ENCODE peak calls at places on chromosomes 12 and 14, in six cellular contexts. V, R, P, F, J and U are unnamed samples.

GRCh38 chr14:38107216-38107631 is 100.5 kb upstream of the SSTR1 start:
- DNase-seq in J (no peak), R (no peak), P (no peak), V (no peak), F (no peak), U (no peak)

GRCh38 chr12:78672033-78672432 is 192.5 kb upstream of the SYT1 start:
- DNase-seq in F (no peak), P (no peak), V (no peak), J (no peak), R (no peak), U (no peak)

GRCh38 chr12:132429932-132430643 is 59.9 kb upstream of the FBRSL1 start:
- DNase-seq in V (peak), R (no peak), F (peak), P (peak), J (peak), U (peak)

GRCh38 chr14:22976620-22977433 is 5.5 kb downstream of the AJUBA start:
- DNase-seq in J (peak), V (no peak), R (peak), F (no peak), P (no peak), U (peak)

GRCh38 chr12:92696240-92696639 is 6.5 kb upstream of the PLEKHG7 start:
- DNase-seq in J (peak), V (no peak), P (no peak), F (no peak), R (peak), U (no peak)

GRCh38 chr12:31317471-31318397 is 8.2 kb downstream of the SINHCAF start:
- DNase-seq in J (no peak), P (no peak), F (no peak), R (no peak), V (no peak), U (no peak)

GRCh38 chr14:88129306-88130056 is 124.5 kb downstream of the GPR65 start:
- DNase-seq in R (peak), F (no peak), J (no peak), P (no peak), V (peak), U (no peak)

GRCh38 chr12:132398386-132398991 is 69.1 kb upstream of the GALNT9 start:
- DNase-seq in P (no peak), V (no peak), F (no peak), J (peak), R (no peak), U (no peak)

GRCh38 chr12:122018457-122018856 is 3.2 kb upstream of the BCL7A start:
- DNase-seq in F (no peak), P (no peak), V (no peak), J (no peak), R (no peak), U (no peak)

GRCh38 chr12:80041071-80041470 is 58.3 kb upstream of the OTOGL start:
- DNase-seq in F (no peak), V (no peak), R (no peak), J (no peak), P (no peak), U (no peak)

GRCh38 chr12:75585309-75585708 is 73.9 kb upstream of the KRR1 start:
- DNase-seq in F (no peak), R (peak), P (peak), J (no peak), V (no peak), U (no peak)

GRCh38 chr14:102731871-102732800 is 45.1 kb upstream of the TRAF3 start:
- DNase-seq in R (no peak), V (no peak), J (no peak), F (no peak), P (no peak), U (no peak)

GRCh38 chr14:36974985-36975384 is 197.4 kb downstream of the SLC25A21 start:
- DNase-seq in V (no peak), P (no peak), J (no peak), F (no peak), R (no peak), U (no peak)

GRCh38 chr12:32261638-32262037 is 137.7 kb upstream of the FGD4 start:
- DNase-seq in R (no peak), V (no peak), P (no peak), F (peak), J (no peak), U (no peak)

GRCh38 chr14:51860836-51861583 is 598 bp downstream of the GNG2 start:
- DNase-seq in F (no peak), P (no peak), J (no peak), V (no peak), R (peak), U (no peak)

GRCh38 chr12:77940011-77940423 is 109.3 kb downstream of the NAV3 start:
- DNase-seq in P (peak), F (peak), V (no peak), J (no peak), R (peak), U (peak)

GRCh38 chr14:95315156-95315555 is 4.6 kb downstream of the CLMN start:
- DNase-seq in V (no peak), R (no peak), P (no peak), J (no peak), F (no peak), U (no peak)

GRCh38 chr12:80045594-80045993 is 53.7 kb upstream of the OTOGL start:
- DNase-seq in P (no peak), R (peak), J (no peak), F (no peak), V (no peak), U (no peak)

GRCh38 chr12:121830134-121830533 is 26.3 kb downstream of the SETD1B start:
- DNase-seq in R (no peak), J (no peak), F (peak), P (no peak), V (no peak), U (no peak)

GRCh38 chr12:49055978-49056754 is 4.4 kb downstream of the KMT2D start:
- DNase-seq in F (peak), R (peak), V (peak), J (peak), P (peak), U (peak)

GRCh38 chr12:127526925-127527324 is 740.0 kb upstream of the TMEM132C start:
- DNase-seq in V (no peak), P (no peak), F (no peak), J (no peak), R (no peak), U (no peak)
- TF ChIP-seq CTCF in V (no peak), P (no peak), F (peak), J (no peak), R (no peak), U (no peak)

GRCh38 chr12:47944685-47945340 is 18.6 kb upstream of the TMEM106C start:
- DNase-seq in J (no peak), R (no peak), V (no peak), P (no peak), F (no peak), U (no peak)
- TF ChIP-seq CTCF in J (no peak), R (no peak), V (no peak), P (no peak), F (no peak), U (no peak)

GRCh38 chr14:61451891-61452400 is 130.6 kb downstream of the PRKCH start:
- DNase-seq in J (no peak), P (no peak), V (no peak), F (no peak), R (no peak), U (no peak)
- TF ChIP-seq CTCF in J (no peak), P (no peak), V (no peak), F (no peak), R (no peak), U (no peak)

GRCh38 chr12:40451661-40452060 is 226.9 kb downstream of the LRRK2 start:
- DNase-seq in P (no peak), F (no peak), V (no peak), R (no peak), J (no peak), U (no peak)

GRCh38 chr12:40444174-40444573 is 219.4 kb downstream of the LRRK2 start:
- DNase-seq in P (no peak), R (no peak), F (no peak), V (no peak), J (no peak), U (no peak)

DNA sequence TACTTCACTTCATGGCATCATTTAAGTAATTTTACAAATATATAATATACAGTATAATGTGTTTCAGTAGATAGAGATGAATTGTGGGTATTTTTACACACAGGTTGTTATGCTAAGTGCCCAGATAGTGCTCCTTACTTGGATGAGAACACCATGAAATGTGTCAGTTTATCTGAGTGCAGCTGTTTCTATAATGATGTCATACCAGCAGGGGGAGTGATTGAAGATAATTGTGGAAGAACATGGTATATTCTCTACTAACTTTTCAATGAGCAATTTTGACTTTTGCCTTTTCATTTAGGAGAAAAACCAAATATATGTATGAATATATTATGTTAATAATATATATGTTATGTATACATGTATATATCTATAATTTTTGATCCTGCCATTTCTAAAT is 221.6 kb downstream of the LRRK2 start:
- DNase-seq in F (no peak), P (peak), J (no peak), V (peak), R (peak), U (peak)
- TF ChIP-seq CTCF in F (peak), P (peak), J (no peak), V (peak), R (peak), U (no peak)

DNA sequence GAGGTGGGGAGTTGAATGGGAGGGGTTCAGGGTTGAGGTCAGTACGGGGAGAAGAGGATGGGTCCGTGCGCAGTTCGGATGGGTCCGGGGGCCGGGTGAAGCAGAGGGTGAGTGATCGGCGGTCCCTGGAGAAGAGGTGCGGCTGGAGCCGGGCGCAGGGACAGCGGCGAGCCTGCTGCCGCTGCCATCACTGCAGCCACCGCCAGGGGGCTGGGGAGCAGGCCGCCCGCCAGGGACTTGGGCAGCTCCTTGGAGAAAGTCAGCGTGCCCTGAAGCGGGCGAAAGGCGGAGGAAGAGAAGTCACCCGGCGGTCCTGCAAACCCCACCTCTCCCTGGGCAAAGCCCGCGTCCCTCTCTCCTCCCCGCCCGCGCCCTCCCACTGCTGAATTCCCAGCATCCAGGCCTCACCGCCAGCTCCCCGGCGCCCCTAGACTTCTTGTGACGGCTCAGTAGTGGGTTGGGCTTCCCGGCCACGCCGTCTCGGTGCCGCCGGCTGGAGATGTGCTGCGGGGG is 6.0 kb upstream of the GPR84 start:
- DNase-seq in V (peak), P (no peak), F (peak), R (peak), J (peak), U (peak)
- TF ChIP-seq CTCF in V (peak), P (peak), F (peak), R (peak), J (peak), U (peak)

DNA sequence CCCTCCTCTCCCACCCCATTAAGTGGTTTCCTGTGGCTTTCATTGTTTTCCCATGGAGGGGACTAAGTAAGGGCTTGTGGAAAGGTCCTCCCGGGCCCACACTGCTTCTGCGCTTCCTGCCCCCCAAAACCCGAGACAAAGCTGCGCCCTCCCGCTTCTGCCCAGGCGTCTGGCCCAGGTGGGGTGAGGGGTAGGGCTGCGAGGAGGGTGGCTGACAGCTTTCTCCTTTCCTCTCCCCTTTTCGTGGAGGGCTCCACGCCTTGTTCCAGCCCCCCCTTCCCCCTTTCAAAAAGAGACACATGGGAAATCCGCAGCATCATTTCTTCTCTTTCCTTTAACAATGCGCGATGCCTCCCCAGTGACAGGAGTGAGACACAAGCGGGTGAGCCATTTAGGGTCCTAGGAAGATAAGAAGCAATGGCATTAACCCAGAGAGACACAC is 622 bp downstream of the DIP2B start:
- DNase-seq in P (no peak), F (no peak), V (peak), J (peak), R (peak), U (peak)
- TF ChIP-seq CTCF in P (no peak), F (no peak), V (no peak), J (no peak), R (no peak), U (no peak)